ENCODE peak calls at places on chromosomes 11 and 22, in four cellular contexts. One of them, this sample, is unnamed.

GRCh38 chr11:96168623-96169022 is 174.4 kb downstream of the MAML2 start:
- DNase-seq in T-cell: no peak
- DNase-seq in NCI-H1417: no peak
- DNase-seq in GM13977: no peak
- DNase-seq in this sample: no peak

GRCh38 chr11:16815047-16815767 is 76.8 kb downstream of the C11orf58 start:
- DNase-seq in T-cell: no peak
- DNase-seq in NCI-H1417: no peak
- DNase-seq in GM13977: no peak
- DNase-seq in this sample: no peak

GRCh38 chr11:1852885-1853284 is at the start of gene LSP1:
- DNase-seq in T-cell: peak
- DNase-seq in NCI-H1417: no peak
- DNase-seq in GM13977: peak
- DNase-seq in this sample: no peak

GRCh38 chr11:62233730-62234129 is 8.3 kb upstream of the SCGB1D2 start:
- DNase-seq in T-cell: no peak
- DNase-seq in NCI-H1417: no peak
- DNase-seq in GM13977: no peak
- DNase-seq in this sample: no peak

GRCh38 chr11:79182794-79183193 is 258.0 kb downstream of the TENM4 start:
- DNase-seq in T-cell: no peak
- DNase-seq in NCI-H1417: no peak
- DNase-seq in GM13977: no peak
- DNase-seq in this sample: no peak

GRCh38 chr22:20015971-20016733 is 471 bp downstream of the ARVCF start:
- DNase-seq in T-cell: peak
- DNase-seq in NCI-H1417: no peak
- DNase-seq in GM13977: no peak
- DNase-seq in this sample: no peak

GRCh38 chr11:95563173-95563572 is 226.4 kb downstream of the FAM76B start:
- DNase-seq in T-cell: no peak
- DNase-seq in NCI-H1417: no peak
- DNase-seq in GM13977: no peak
- DNase-seq in this sample: no peak

GRCh38 chr11:67780056-67780455 is 105.6 kb upstream of the ALDH3B2 start:
- DNase-seq in T-cell: no peak
- DNase-seq in NCI-H1417: no peak
- DNase-seq in GM13977: no peak
- DNase-seq in this sample: no peak

GRCh38 chr11:70522613-70523311 is 124.4 kb downstream of the CTTN start:
- DNase-seq in T-cell: no peak
- DNase-seq in NCI-H1417: peak
- DNase-seq in GM13977: no peak
- DNase-seq in this sample: no peak

GRCh38 chr11:64342869-64343739 is 3.1 kb downstream of the CCDC88B start:
- DNase-seq in T-cell: no peak
- DNase-seq in NCI-H1417: no peak
- DNase-seq in GM13977: no peak
- DNase-seq in this sample: no peak

GRCh38 chr11:70914496-70914895 is 337.9 kb downstream of the SHANK2 start:
- DNase-seq in T-cell: no peak
- DNase-seq in NCI-H1417: no peak
- DNase-seq in GM13977: no peak
- DNase-seq in this sample: no peak

GRCh38 chr22:17237031-17237668 is 17.9 kb upstream of the ADA2 start:
- DNase-seq in T-cell: peak
- DNase-seq in NCI-H1417: no peak
- DNase-seq in GM13977: peak
- DNase-seq in this sample: no peak

GRCh38 chr11:44556735-44557409 is 8.6 kb upstream of the CD82 start:
- DNase-seq in T-cell: peak
- DNase-seq in NCI-H1417: peak
- DNase-seq in GM13977: peak
- DNase-seq in this sample: no peak

GRCh38 chr11:5910521-5910920 is 17.5 kb downstream of the OR52E5 start:
- DNase-seq in T-cell: no peak
- DNase-seq in NCI-H1417: no peak
- DNase-seq in GM13977: no peak
- DNase-seq in this sample: no peak

GRCh38 chr22:26610072-26610958 is 7.5 kb downstream of the CRYBB1 start:
- DNase-seq in T-cell: peak
- DNase-seq in NCI-H1417: no peak
- DNase-seq in GM13977: peak
- DNase-seq in this sample: peak

GRCh38 chr11:88538088-88538487 is 200.6 kb upstream of the CTSC start:
- DNase-seq in T-cell: no peak
- DNase-seq in NCI-H1417: no peak
- DNase-seq in GM13977: no peak
- DNase-seq in this sample: no peak

GRCh38 chr11:113730887-113731726 is 25.0 kb upstream of the TMPRSS5 start:
- DNase-seq in T-cell: no peak
- DNase-seq in NCI-H1417: peak
- DNase-seq in GM13977: no peak
- DNase-seq in this sample: no peak

GRCh38 chr22:27240298-27240885 is 561.2 kb downstream of the MN1 start:
- DNase-seq in T-cell: no peak
- DNase-seq in NCI-H1417: no peak
- DNase-seq in GM13977: no peak
- DNase-seq in this sample: no peak

GRCh38 chr22:37229012-37229804 is 14.9 kb downstream of the RAC2 start:
- DNase-seq in T-cell: no peak
- DNase-seq in NCI-H1417: no peak
- DNase-seq in GM13977: no peak
- DNase-seq in this sample: no peak

GRCh38 chr11:119885067-119885466 is 156.1 kb upstream of the NECTIN1 start:
- DNase-seq in T-cell: no peak
- DNase-seq in NCI-H1417: peak
- DNase-seq in GM13977: no peak
- DNase-seq in this sample: no peak

GRCh38 chr22:47618180-47618579 is 855.7 kb downstream of the TBC1D22A start:
- DNase-seq in T-cell: no peak
- DNase-seq in NCI-H1417: no peak
- DNase-seq in GM13977: no peak
- DNase-seq in this sample: no peak

GRCh38 chr22:23856721-23857605 is 712 bp upstream of the SLC2A11 start:
- DNase-seq in T-cell: no peak
- DNase-seq in NCI-H1417: peak
- DNase-seq in GM13977: no peak
- DNase-seq in this sample: no peak